ENCODE peak calls at places on chromosomes 11 and 22, in six cellular contexts. W is endothelial cell of umbilical vein, H is GM12891, A is SK-N-SH, V is transverse colon, M is GM23338. L is an unnamed sample.

GRCh38 chr11:10412266-10412665 is 42.8 kb upstream of the AMPD3 start:
- DNase-seq in A (no peak), W (no peak), H (no peak), M (no peak), V (no peak), L (no peak)

GRCh38 chr22:41563051-41563711 is 2.4 kb downstream of the CSDC2 start:
- DNase-seq in W (peak), H (no peak), A (no peak), V (no peak), M (peak), L (no peak)

GRCh38 chr11:33819278-33819677 is 45.0 kb upstream of the FBXO3 start:
- DNase-seq in W (no peak), H (no peak), A (no peak), M (no peak), V (no peak), L (no peak)

GRCh38 chr11:5596611-5597201 is at the start of gene TRIM6:
- DNase-seq in W (peak), M (peak), V (peak), H (peak), A (no peak), L (peak)

GRCh38 chr11:126599498-126599897 is 244.0 kb downstream of the ST3GAL4 start:
- DNase-seq in M (no peak), W (no peak), H (no peak), V (no peak), A (no peak), L (no peak)

GRCh38 chr11:47325271-47326041 is 27.0 kb downstream of the MYBPC3 start:
- DNase-seq in M (no peak), H (no peak), W (no peak), V (no peak), A (no peak), L (no peak)

GRCh38 chr11:117816151-117816741 is 8.3 kb downstream of the FXYD2 start:
- DNase-seq in M (peak), A (peak), W (no peak), V (no peak), H (no peak), L (no peak)

GRCh38 chr11:86440305-86440716 is 65.6 kb downstream of the CCDC81 start:
- DNase-seq in A (no peak), V (no peak), H (no peak), M (no peak), W (no peak), L (no peak)

GRCh38 chr11:130070829-130071205 is 1.1 kb downstream of the APLP2 start:
- DNase-seq in A (no peak), W (no peak), M (peak), H (no peak), V (peak), L (peak)

GRCh38 chr11:126748097-126748756 is 252.3 kb downstream of the KIRREL3 start:
- DNase-seq in W (no peak), A (no peak), H (no peak), V (no peak), M (peak), L (no peak)

GRCh38 chr22:50031189-50032091 is 18.9 kb upstream of the IL17REL start:
- DNase-seq in A (peak), V (no peak), W (no peak), H (no peak), M (no peak), L (no peak)

GRCh38 chr11:76805206-76805913 is 22.2 kb downstream of the TSKU start:
- DNase-seq in W (no peak), H (no peak), A (no peak), M (no peak), V (no peak), L (no peak)

GRCh38 chr11:115893701-115894100 is 389.5 kb upstream of the CADM1 start:
- DNase-seq in W (no peak), H (no peak), A (no peak), M (no peak), V (no peak), L (no peak)

GRCh38 chr22:46043339-46043738 is 66.4 kb upstream of the WNT7B start:
- DNase-seq in A (no peak), V (no peak), W (no peak), M (no peak), H (no peak), L (no peak)

GRCh38 chr22:46046299-46046685 is 69.3 kb upstream of the WNT7B start:
- DNase-seq in M (no peak), H (no peak), A (no peak), V (peak), W (no peak), L (no peak)

GRCh38 chr22:46043816-46044717 is 67.1 kb upstream of the WNT7B start:
- DNase-seq in M (peak), H (no peak), W (peak), V (peak), A (no peak), L (no peak)

GRCh38 chr22:46045459-46046298 is 68.7 kb upstream of the WNT7B start:
- DNase-seq in H (no peak), V (peak), W (no peak), A (no peak), M (no peak), L (no peak)

GRCh38 chr22:46044718-46045458 is 67.9 kb upstream of the WNT7B start:
- DNase-seq in H (no peak), M (peak), A (no peak), V (peak), W (no peak), L (no peak)
- TF ChIP-seq POLR2AphosphoS5 in H (no peak), M (no peak), A (no peak), V (no peak), W (peak), L (no peak)

GRCh38 chr11:108204918-108205499 is 17.4 kb downstream of the NPAT start:
- DNase-seq in V (no peak), A (no peak), H (no peak), M (no peak), W (no peak), L (no peak)

GRCh38 chr11:108204376-108204775 is 18.1 kb downstream of the NPAT start:
- DNase-seq in M (no peak), V (no peak), W (no peak), H (no peak), A (no peak), L (no peak)

GRCh38 chr11:108206171-108206570 is 16.3 kb downstream of the NPAT start:
- DNase-seq in H (no peak), A (no peak), W (no peak), M (no peak), V (no peak), L (no peak)

GRCh38 chr11:108199446-108200321 is 22.8 kb downstream of the NPAT start:
- DNase-seq in M (peak), W (no peak), A (no peak), H (no peak), V (no peak), L (peak)

DNA sequence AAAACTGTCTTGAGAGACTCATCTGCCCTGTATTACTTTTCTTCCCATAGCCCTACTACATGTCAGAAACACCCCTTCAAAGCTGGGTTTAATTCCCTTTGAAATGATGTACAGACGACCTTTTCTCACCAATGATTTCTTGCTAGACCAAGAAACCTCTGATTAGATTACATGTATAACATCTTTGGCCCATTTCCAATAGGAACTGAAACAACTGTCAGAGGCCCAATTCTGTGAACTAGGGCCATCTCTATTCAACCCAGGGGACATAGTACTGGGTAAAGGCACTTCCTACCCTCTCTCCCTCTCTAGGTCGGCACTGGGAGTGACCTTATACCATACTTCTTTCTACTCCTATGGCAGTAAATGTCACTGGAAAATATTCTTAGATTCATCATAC is 19.4 kb downstream of the NPAT start:
- DNase-seq in W (no peak), A (no peak), M (no peak), H (no peak), V (no peak), L (peak)
- TF ChIP-seq POLR2AphosphoS5 in W (no peak), A (no peak), M (no peak), H (no peak), V (no peak), L (no peak)

GRCh38 chr11:63572026-63572688 is 9.0 kb upstream of the PLAAT2 start:
- DNase-seq in M (no peak), H (no peak), W (no peak), A (no peak), V (no peak), L (no peak)

GRCh38 chr11:63569570-63569969 is 6.4 kb upstream of the PLAAT2 start:
- DNase-seq in V (no peak), M (no peak), W (no peak), H (no peak), A (no peak), L (no peak)

GRCh38 chr11:63574856-63575602 is 11.8 kb upstream of the PLAAT2 start:
- DNase-seq in H (no peak), V (no peak), A (no peak), W (no peak), M (no peak), L (no peak)

GRCh38 chr11:63573881-63574855 is 11.0 kb upstream of the PLAAT2 start:
- DNase-seq in M (no peak), W (peak), H (no peak), A (no peak), V (peak), L (peak)
- TF ChIP-seq POLR2AphosphoS5 in M (no peak), W (no peak), H (no peak), A (no peak), V (no peak), L (no peak)

GRCh38 chr11:12716816-12717215 is 42.6 kb downstream of the TEAD1 start:
- DNase-seq in A (no peak), V (no peak), M (no peak), W (no peak), H (no peak), L (no peak)

GRCh38 chr11:12715941-12716340 is 41.7 kb downstream of the TEAD1 start:
- DNase-seq in M (no peak), H (no peak), V (no peak), A (no peak), W (peak), L (no peak)

GRCh38 chr11:12721816-12722604 is 47.8 kb downstream of the TEAD1 start:
- DNase-seq in A (no peak), V (no peak), H (no peak), W (no peak), M (peak), L (no peak)

GRCh38 chr11:12717851-12718291 is 43.6 kb downstream of the TEAD1 start:
- DNase-seq in M (no peak), A (no peak), W (no peak), H (no peak), V (no peak), L (no peak)

DNA sequence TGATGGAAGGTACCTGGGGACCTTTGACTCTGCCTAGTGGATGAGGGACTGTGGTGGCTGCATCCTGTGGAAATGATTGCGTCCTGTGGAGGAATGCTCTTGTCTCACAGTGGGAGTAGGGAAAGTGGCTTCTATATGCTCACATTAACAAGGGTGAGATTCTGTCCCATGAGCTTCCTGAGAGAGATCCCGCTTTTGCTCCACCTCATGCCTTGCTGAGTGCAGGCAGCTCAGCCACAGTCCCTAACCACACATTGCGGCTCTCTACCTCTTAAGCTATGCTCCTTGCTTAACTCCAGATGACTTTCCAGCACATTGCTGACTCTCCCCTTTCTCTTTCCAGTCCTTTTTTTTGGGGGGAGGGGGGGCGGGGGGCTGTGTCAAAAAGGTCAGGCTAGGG is 45.0 kb downstream of the TEAD1 start:
- DNase-seq in V (no peak), M (peak), A (no peak), H (no peak), W (no peak), L (no peak)
- TF ChIP-seq POLR2AphosphoS5 in V (no peak), M (no peak), A (no peak), H (no peak), W (no peak), L (no peak)

GRCh38 chr22:30882974-30883533 is 85.5 kb downstream of the MORC2 start:
- DNase-seq in M (no peak), A (no peak), H (no peak), V (no peak), W (no peak), L (no peak)

GRCh38 chr22:30882181-30882771 is 86.3 kb downstream of the MORC2 start:
- DNase-seq in V (no peak), A (no peak), M (no peak), H (no peak), W (no peak), L (no peak)

GRCh38 chr22:30880181-30880601 is 88.4 kb downstream of the MORC2 start:
- DNase-seq in W (no peak), H (no peak), V (no peak), M (no peak), A (no peak), L (no peak)

GRCh38 chr22:30880847-30881246 is 87.7 kb downstream of the MORC2 start:
- DNase-seq in A (no peak), M (no peak), V (no peak), W (no peak), H (no peak), L (no peak)

DNA sequence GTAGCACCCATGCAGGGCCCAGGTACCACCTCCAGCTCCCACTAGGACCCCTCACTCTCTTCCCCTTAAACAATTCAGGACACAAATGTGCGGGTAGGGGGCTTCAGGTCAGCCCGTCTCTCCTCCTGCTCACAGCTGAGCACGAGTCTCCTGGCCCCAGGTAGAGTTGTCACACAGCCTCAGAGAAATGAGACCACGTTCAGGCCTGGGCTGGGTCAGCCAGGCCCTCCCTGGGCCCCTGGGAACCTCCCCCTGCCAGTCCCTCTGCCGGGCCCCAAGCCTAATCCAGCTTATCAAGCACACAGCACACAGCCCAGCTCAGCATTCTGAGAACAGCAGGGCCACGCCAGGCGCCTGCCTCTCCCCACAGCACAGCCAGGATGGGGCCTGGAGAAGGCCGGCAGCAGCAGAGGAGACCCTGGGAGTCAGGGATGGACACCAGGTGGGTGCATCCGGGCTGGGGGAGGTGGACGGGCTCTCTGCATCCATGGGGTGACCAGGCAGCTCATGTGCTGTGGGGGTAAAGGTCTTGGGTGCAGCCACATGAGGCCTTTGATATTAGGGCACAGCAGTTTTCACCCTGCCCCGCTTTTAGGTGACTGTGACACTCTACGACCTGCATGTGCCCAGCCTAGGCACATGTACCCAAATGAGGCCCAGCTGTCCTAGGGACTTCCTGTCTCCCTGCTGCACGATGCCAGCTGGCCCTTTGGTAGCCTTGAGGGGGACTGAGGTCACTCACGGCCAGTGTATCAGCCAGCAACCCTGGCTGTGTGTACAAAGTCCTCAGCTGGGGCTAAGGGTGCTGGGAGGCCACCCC is 87.0 kb downstream of the MORC2 start:
- DNase-seq in A (peak), V (no peak), H (no peak), W (no peak), M (peak), L (no peak)
- TF ChIP-seq POLR2AphosphoS5 in A (no peak), V (no peak), H (no peak), W (no peak), M (no peak), L (no peak)

DNA sequence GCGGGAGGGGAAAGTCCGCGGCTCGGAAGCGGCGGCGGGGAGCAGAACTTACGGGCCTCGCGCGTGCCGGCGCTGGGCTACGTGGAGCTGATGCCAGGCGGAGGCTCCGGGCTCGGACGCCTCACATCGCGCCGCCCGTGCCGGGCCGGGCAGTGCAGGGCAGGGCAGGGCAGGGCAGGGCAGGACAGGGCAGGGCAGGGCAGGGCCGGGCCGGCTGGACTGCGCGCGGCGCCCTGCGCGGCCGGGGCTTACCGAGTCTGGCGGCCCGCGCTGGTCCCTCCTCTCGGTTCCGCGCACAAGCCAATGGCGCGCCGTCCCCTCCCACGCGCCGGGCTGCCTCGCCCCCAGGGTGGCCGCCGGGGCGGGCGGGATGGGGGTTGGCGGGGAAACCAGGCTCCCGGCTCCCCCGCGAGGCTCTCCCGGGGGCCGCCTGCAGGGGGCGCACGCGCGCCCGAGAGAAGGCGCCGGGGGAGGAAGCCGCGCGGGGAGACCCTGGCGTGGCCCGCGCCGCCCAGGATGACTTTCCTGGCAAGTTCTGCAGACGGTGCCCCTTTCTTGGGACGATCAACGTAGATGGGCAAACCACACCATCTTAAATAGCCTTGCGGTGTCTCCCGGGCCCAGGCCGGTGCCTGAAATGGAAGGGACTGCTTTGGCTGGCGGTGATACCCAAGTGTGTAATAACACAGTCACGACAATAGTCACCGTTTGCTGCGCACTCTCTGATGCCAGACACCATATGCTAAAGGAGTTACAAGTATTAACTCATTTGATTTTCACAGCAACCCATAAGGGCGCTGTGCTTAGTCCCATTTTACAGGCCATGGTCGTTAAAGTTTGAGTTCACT is at the start of gene TP53I11:
- DNase-seq in A (peak), W (peak), V (peak), M (no peak), H (peak), L (peak)
- TF ChIP-seq POLR2AphosphoS5 in A (no peak), W (peak), V (peak), M (no peak), H (no peak), L (no peak)

GRCh38 chr11:118924591-118925585 is 838 bp downstream of the BCL9L start:
- DNase-seq in V (peak), A (peak), H (peak), M (peak), W (peak), L (peak)
- TF ChIP-seq POLR2AphosphoS5 in V (no peak), A (no peak), H (no peak), M (no peak), W (no peak), L (no peak)

GRCh38 chr11:60172011-60172410 is 10.9 kb downstream of the MS4A6A start:
- DNase-seq in H (no peak), A (no peak), M (no peak), V (no peak), W (peak), L (no peak)

GRCh38 chr11:60170566-60170965 is 12.3 kb downstream of the MS4A6A start:
- DNase-seq in A (no peak), M (no peak), V (no peak), H (no peak), W (no peak), L (no peak)

GRCh38 chr11:60168306-60168705 is 14.6 kb downstream of the MS4A6A start:
- DNase-seq in M (no peak), W (no peak), H (no peak), V (peak), A (no peak), L (no peak)

GRCh38 chr11:60165946-60166345 is 16.9 kb downstream of the MS4A6A start:
- DNase-seq in H (no peak), W (no peak), A (no peak), M (no peak), V (no peak), L (no peak)

DNA sequence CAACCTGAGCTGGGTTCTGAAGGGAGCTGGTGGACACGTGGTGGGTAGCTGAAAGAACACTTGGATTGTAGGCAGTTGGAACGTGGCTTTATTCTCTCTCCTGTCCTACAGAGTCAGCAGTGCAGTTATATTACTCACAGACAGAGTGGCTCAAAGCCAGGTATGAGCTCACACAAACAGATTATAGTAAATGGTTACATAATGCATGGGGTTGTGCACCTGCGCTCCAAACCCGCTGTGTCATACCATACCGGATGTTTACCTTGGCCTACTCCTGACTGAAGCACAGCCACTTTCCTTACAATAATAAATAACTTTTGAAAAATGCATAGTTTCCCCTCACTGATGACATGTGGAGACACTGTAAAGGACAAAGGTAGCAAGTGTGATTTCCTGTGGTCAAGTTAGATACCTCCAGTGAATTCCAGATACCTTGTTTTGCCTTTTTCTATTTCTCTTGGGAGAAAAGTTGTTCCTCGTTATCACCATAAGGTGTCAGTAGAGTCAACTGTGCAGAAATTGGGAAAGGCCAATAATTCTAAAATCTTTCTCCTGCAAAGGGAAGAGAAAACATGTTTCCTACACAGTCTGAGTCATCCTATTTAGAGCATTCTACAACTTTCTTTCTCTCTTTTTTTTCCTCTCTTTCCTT is 13.5 kb downstream of the MS4A6A start:
- DNase-seq in A (no peak), W (peak), M (peak), H (no peak), V (peak), L (peak)
- TF ChIP-seq POLR2AphosphoS5 in A (no peak), W (peak), M (no peak), H (no peak), V (no peak), L (no peak)

DNA sequence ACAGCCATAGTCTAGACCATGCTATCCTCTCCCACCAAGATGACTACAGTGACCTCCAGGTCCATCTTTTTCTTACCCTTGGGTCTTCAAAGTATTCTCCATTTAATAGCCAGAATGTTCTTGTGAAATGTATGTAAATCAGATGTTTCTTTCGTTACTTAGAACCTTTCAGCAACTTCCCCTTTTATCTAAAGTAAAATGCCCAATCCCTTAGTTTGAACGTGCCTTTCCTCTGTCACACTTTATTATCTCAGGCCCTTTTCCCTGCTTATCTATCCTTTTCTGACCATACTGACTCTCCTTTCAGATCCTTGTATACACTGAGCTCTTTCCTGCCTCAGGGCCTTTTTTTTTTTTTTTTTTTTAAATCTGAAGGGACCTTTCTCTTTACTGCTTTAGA is 17.9 kb downstream of the RBM4B start:
- DNase-seq in H (no peak), A (no peak), W (no peak), M (no peak), V (no peak), L (no peak)
- TF ChIP-seq POLR2AphosphoS5 in H (no peak), A (no peak), W (no peak), M (no peak), V (no peak), L (peak)